ENCODE peak calls at places on chromosomes 1 and 21, in six cellular contexts. E, X, T, Y, L and K are unnamed samples.

GRCh38 chr1:15627343-15627988 is 10.2 kb downstream of the DDI2 start:
- DNase-seq in E (no peak), X (peak; percentile 53), T (no peak), Y (no peak), L (peak; percentile 45), K (no peak)

GRCh38 chr1:150186789-150187559 is 37.3 kb downstream of the PLEKHO1 start:
- DNase-seq in E (peak; percentile 65), X (peak; percentile 76), T (peak; percentile 40), Y (peak; percentile 66), L (no peak), K (peak; percentile 38)

GRCh38 chr1:82503805-82504204 is 703.1 kb downstream of the ADGRL2 start:
- DNase-seq in E (no peak), X (no peak), T (no peak), Y (no peak), L (no peak), K (no peak)

GRCh38 chr1:61397915-61398314 is 315.6 kb downstream of the NFIA start:
- DNase-seq in E (no peak), X (no peak), T (no peak), Y (no peak), L (no peak), K (no peak)

GRCh38 chr1:74038042-74038441 is 159.9 kb downstream of the LRRIQ3 start:
- DNase-seq in E (no peak), X (no peak), T (no peak), Y (no peak), L (no peak), K (no peak)

GRCh38 chr1:202275061-202275770 is 66.5 kb downstream of the UBE2T start:
- DNase-seq in E (no peak), X (no peak), T (no peak), Y (no peak), L (no peak), K (no peak)

GRCh38 chr1:210598135-210598652 is 269.5 kb downstream of the HHAT start:
- DNase-seq in E (no peak), X (peak; percentile 43), T (no peak), Y (no peak), L (no peak), K (no peak)

GRCh38 chr1:197604327-197604726 is 171.0 kb downstream of the DENND1B start:
- DNase-seq in E (no peak), X (no peak), T (no peak), Y (no peak), L (no peak), K (no peak)

GRCh38 chr1:152960452-152961044 is 9.9 kb upstream of the SPRR4 start:
- DNase-seq in E (peak; percentile 74), X (peak; percentile 45), T (no peak), Y (no peak), L (no peak), K (no peak)

GRCh38 chr1:116765962-116766361 is 11.7 kb downstream of the CD2 start:
- DNase-seq in E (no peak), X (no peak), T (no peak), Y (no peak), L (no peak), K (no peak)

GRCh38 chr1:171860696-171861095 is 19.4 kb downstream of the DNM3 start:
- DNase-seq in E (no peak), X (no peak), T (no peak), Y (no peak), L (no peak), K (no peak)

GRCh38 chr1:13543927-13544556 is 30.2 kb upstream of the LRRC38 start:
- DNase-seq in E (peak; percentile 10), X (peak; percentile 19), T (no peak), Y (peak; percentile 54), L (no peak), K (peak; percentile 42)

GRCh38 chr1:226870026-226870322 is 442 bp upstream of the PSEN2 start:
- DNase-seq in E (no peak), X (no peak), T (no peak), Y (no peak), L (no peak), K (peak; percentile 27)

GRCh38 chr1:207581496-207582168 is 63.3 kb upstream of the CR1L start:
- DNase-seq in E (peak; percentile 24), X (no peak), T (no peak), Y (no peak), L (no peak), K (no peak)

GRCh38 chr1:85587846-85588245 is 7.3 kb downstream of the CCN1 start:
- DNase-seq in E (no peak), X (no peak), T (no peak), Y (no peak), L (no peak), K (no peak)

GRCh38 chr21:26966360-26966977 is 419 bp downstream of the ADAMTS5 start:
- DNase-seq in E (peak; percentile 50), X (no peak), T (no peak), Y (no peak), L (no peak), K (no peak)

GRCh38 chr1:31170486-31170735 is 69.3 kb downstream of the NKAIN1 start:
- DNase-seq in E (no peak), X (no peak), T (no peak), Y (no peak), L (no peak), K (no peak)

GRCh38 chr1:87252406-87252805 is 76.3 kb upstream of the LMO4 start:
- DNase-seq in E (no peak), X (no peak), T (no peak), Y (no peak), L (no peak), K (no peak)

GRCh38 chr1:41728403-41729202 is 190.1 kb downstream of the HIVEP3 start:
- DNase-seq in E (no peak), X (no peak), T (no peak), Y (peak; percentile 56), L (peak; percentile 100), K (no peak)

GRCh38 chr1:204348722-204349121 is 11.0 kb downstream of the PLEKHA6 start:
- DNase-seq in E (peak; percentile 46), X (peak; percentile 59), T (peak; percentile 35), Y (peak; percentile 80), L (no peak), K (no peak)

GRCh38 chr1:64033667-64034215 is 169.7 kb upstream of the UBE2U start:
- DNase-seq in E (no peak), X (no peak), T (no peak), Y (no peak), L (no peak), K (no peak)

GRCh38 chr1:3530086-3530930 is 75.8 kb downstream of the ARHGEF16 start:
- DNase-seq in E (peak; percentile 68), X (no peak), T (peak; percentile 14), Y (no peak), L (no peak), K (no peak)

GRCh38 chr1:21337010-21337437 is 46.8 kb upstream of the ECE1 start:
- DNase-seq in E (no peak), X (no peak), T (no peak), Y (no peak), L (no peak), K (no peak)

GRCh38 chr1:183942933-183943693 is 94.4 kb downstream of the COLGALT2 start:
- DNase-seq in E (no peak), X (peak; percentile 47), T (no peak), Y (no peak), L (peak; percentile 34), K (peak; percentile 92)

GRCh38 chr21:35232545-35233176 is 183.6 kb upstream of the RUNX1 start:
- DNase-seq in E (no peak), X (peak; percentile 79), T (peak; percentile 93), Y (no peak), L (no peak), K (peak; percentile 88)

GRCh38 chr1:203592156-203592555 is 34.5 kb upstream of the ATP2B4 start:
- DNase-seq in E (peak; percentile 57), X (no peak), T (no peak), Y (no peak), L (no peak), K (no peak)

GRCh38 chr1:183022202-183023145 is 746 bp upstream of the LAMC1 start:
- DNase-seq in E (peak; percentile 58), X (peak; percentile 63), T (peak; percentile 99), Y (peak; percentile 37), L (peak; percentile 49), K (peak; percentile 84)

GRCh38 chr1:41501581-41501980 is 17.1 kb upstream of the EDN2 start:
- DNase-seq in E (no peak), X (no peak), T (no peak), Y (no peak), L (no peak), K (no peak)

GRCh38 chr1:67947114-67947513 is 103.3 kb downstream of the DIRAS3 start:
- DNase-seq in E (no peak), X (no peak), T (peak; percentile 70), Y (no peak), L (no peak), K (no peak)

GRCh38 chr1:113905435-113905861 is 322 bp downstream of the DCLRE1B start:
- DNase-seq in E (peak; percentile 88), X (peak; percentile 56), T (no peak), Y (no peak), L (no peak), K (no peak)

GRCh38 chr21:26210614-26211013 is 40.0 kb upstream of the APP start:
- DNase-seq in E (no peak), X (no peak), T (no peak), Y (no peak), L (no peak), K (no peak)

GRCh38 chr1:9309991-9310390 is 17.3 kb downstream of the SPSB1 start:
- DNase-seq in E (no peak), X (no peak), T (no peak), Y (no peak), L (no peak), K (no peak)

GRCh38 chr1:205543351-205544305 is 39.2 kb downstream of the CDK18 start:
- DNase-seq in E (peak; percentile 95), X (peak; percentile 57), T (peak; percentile 95), Y (peak; percentile 78), L (no peak), K (no peak)

GRCh38 chr1:247390116-247390791 is 25.7 kb upstream of the NLRP3 start:
- DNase-seq in E (peak; percentile 93), X (peak; percentile 89), T (peak; percentile 71), Y (peak; percentile 81), L (peak; percentile 92), K (peak; percentile 57)
- H3K4me2 ChIP-seq in E (no peak overlapping the region), X (peak overlapping the region; percentile 39), T (no peak overlapping the region), Y (peak overlapping the region; percentile 51), L (peak overlapping the region; percentile 40), K (peak overlapping the region; percentile 13)

DNA sequence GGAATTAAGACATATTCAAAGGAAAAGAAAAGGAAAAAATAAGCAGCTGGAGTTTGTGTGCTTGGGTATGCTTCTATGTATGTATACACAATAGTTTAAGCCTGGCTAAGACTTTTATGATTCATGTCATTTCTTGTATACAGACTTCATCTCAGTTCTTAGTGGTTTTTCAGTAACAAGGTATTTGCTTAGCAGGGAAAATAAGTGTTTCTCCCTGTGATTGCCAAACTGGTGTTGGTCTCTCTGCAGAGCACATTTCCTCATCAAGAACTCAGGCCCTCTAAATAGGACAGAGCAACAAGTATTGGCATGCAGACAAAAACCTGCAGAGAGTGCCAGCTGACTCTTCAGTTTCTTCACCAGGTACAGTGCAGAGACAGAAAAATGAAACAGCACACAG is 484.4 kb upstream of the ZRANB2 start:
- DNase-seq in E (no peak), X (no peak), T (no peak), Y (no peak), L (no peak), K (no peak)
- TF ChIP-seq POLR2AphosphoS5 in E (no peak), X (no peak), T (no peak), Y (no peak), L (no peak), K (no peak)

GRCh38 chr1:36643391-36644270 is 160.9 kb upstream of the CSF3R start:
- DNase-seq in E (no peak), X (no peak), T (no peak), Y (peak; percentile 62), L (no peak), K (no peak)
- H3K27ac ChIP-seq in E (no peak overlapping the region), X (no peak overlapping the region), T (no peak overlapping the region), Y (no peak overlapping the region), L (no peak overlapping the region), K (no peak overlapping the region)

GRCh38 chr1:58721247-58721820 is 21.5 kb upstream of the MYSM1 start:
- DNase-seq in E (no peak), X (no peak), T (no peak), Y (no peak), L (no peak), K (no peak)
- H3K4me2 ChIP-seq in E (no peak overlapping the region), X (no peak overlapping the region), T (no peak overlapping the region), Y (no peak overlapping the region), L (no peak overlapping the region), K (no peak overlapping the region)